ENCODE peak calls at places on chromosomes 16 and 17, in five cellular contexts. E, K, I, O and B are unnamed samples.

GRCh38 chr16:18979936-18980335 is 3.8 kb upstream of the TMC7 start:
- DNase-seq in E (no peak), I (no peak), K (no peak), O (no peak), B (no peak)

GRCh38 chr17:20066253-20066652 is 57.1 kb downstream of the SPECC1 start:
- DNase-seq in E (no peak), O (no peak), K (no peak), I (peak; percentile 27), B (peak; percentile 55)

GRCh38 chr17:62652251-62653001 is 25.0 kb downstream of the MRC2 start:
- DNase-seq in I (no peak), K (peak; percentile 35), O (peak; percentile 35), E (no peak), B (no peak)

GRCh38 chr17:1060991-1061390 is 64.1 kb downstream of the TIMM22 start:
- DNase-seq in K (no peak), I (peak; percentile 92), E (no peak), O (no peak), B (peak; percentile 93)

GRCh38 chr16:48499822-48500440 is 110.0 kb downstream of the N4BP1 start:
- DNase-seq in K (no peak), E (no peak), I (peak; percentile 60), O (no peak), B (peak; percentile 75)

GRCh38 chr16:50836121-50836541 is 94.2 kb downstream of the CYLD start:
- DNase-seq in I (no peak), E (no peak), O (no peak), K (no peak), B (no peak)

GRCh38 chr17:39866013-39866730 is 1.8 kb upstream of the ZPBP2 start:
- DNase-seq in E (no peak), O (no peak), K (no peak), I (no peak), B (no peak)

GRCh38 chr17:70437656-70438055 is 268.3 kb downstream of the KCNJ2 start:
- DNase-seq in I (no peak), O (no peak), K (no peak), E (no peak), B (no peak)

GRCh38 chr16:68227183-68227793 is 8.6 kb downstream of the ESRP2 start:
- DNase-seq in O (no peak), E (no peak), I (no peak), K (no peak), B (no peak)

GRCh38 chr17:4733073-4733531 is 1.9 kb downstream of the MED11 start:
- DNase-seq in O (no peak), E (no peak), I (no peak), K (no peak), B (no peak)

GRCh38 chr16:1781758-1782407 is 488 bp downstream of the SPSB3 start:
- DNase-seq in I (no peak), O (peak; percentile 37), E (no peak), K (peak; percentile 36), B (no peak)

GRCh38 chr16:75458439-75458838 is 6.0 kb downstream of the TMEM170A start:
- DNase-seq in K (no peak), I (no peak), E (no peak), O (no peak), B (no peak)

GRCh38 chr16:84600343-84601229 is 17.3 kb downstream of the COTL1 start:
- DNase-seq in E (no peak), O (no peak), I (no peak), K (no peak), B (no peak)

GRCh38 chr17:78824240-78824639 is 16.4 kb downstream of the USP36 start:
- DNase-seq in O (no peak), K (no peak), E (no peak), I (no peak), B (no peak)

GRCh38 chr17:59851431-59852375 is 41.0 kb downstream of the TUBD1 start:
- DNase-seq in I (peak; percentile 87), K (no peak), E (no peak), O (no peak), B (peak; percentile 84)

GRCh38 chr16:57578521-57579360 is 36.3 kb downstream of the ADGRG5 start:
- DNase-seq in I (no peak), O (no peak), E (no peak), K (no peak), B (no peak)

GRCh38 chr16:24789881-24790280 is 55.9 kb upstream of the SLC5A11 start:
- DNase-seq in E (no peak), I (no peak), K (no peak), O (no peak), B (no peak)

GRCh38 chr17:7394452-7395191 is at the start of gene PLSCR3:
- DNase-seq in K (peak; percentile 84), I (peak; percentile 45), O (peak; percentile 89), E (peak; percentile 70), B (peak; percentile 62)

GRCh38 chr17:28982191-28982793 is 23.5 kb downstream of the SEZ6 start:
- DNase-seq in O (no peak), I (no peak), K (peak; percentile 11), E (peak; percentile 24), B (no peak)

GRCh38 chr17:7523033-7523432 is 25.8 kb upstream of the TNFSF12 start:
- DNase-seq in I (no peak), K (peak; percentile 50), E (no peak), O (no peak), B (no peak)

GRCh38 chr16:87733190-87733589 is 32.6 kb downstream of the KLHDC4 start:
- DNase-seq in K (no peak), E (no peak), I (no peak), O (no peak), B (no peak)

GRCh38 chr17:64230551-64231408 is 32.3 kb downstream of the TEX2 start:
- DNase-seq in I (peak; percentile 96), O (no peak), E (no peak), K (no peak), B (peak; percentile 82)

GRCh38 chr17:60065136-60065535 is 13.6 kb downstream of the HEATR6 start:
- DNase-seq in O (no peak), K (no peak), E (no peak), I (no peak), B (no peak)